ENCODE peak calls at places on chromosomes 4 and X, in five cellular contexts. N is adrenal gland, R is H1, H is fibroblast of lung, O is heart right ventricle. F is an unnamed sample.

GRCh38 chrX:57899064-57899463 is 11.2 kb downstream of the ZXDA start:
- DNase-seq in H (peak; percentile 6), N (no peak), R (no peak), O (no peak), F (no peak)

GRCh38 chrX:119573840-119574393 is 446 bp upstream of the UBE2A start:
- DNase-seq in R (no peak), N (peak; percentile 62), O (peak; percentile 34), H (peak; percentile 55), F (peak; percentile 24)

GRCh38 chr4:8913121-8913857 is 41.6 kb upstream of the HMX1 start:
- DNase-seq in N (no peak), R (no peak), O (no peak), H (no peak), F (no peak)

GRCh38 chr4:3178351-3178750 is 70.6 kb upstream of the MSANTD1 start:
- DNase-seq in O (no peak), H (no peak), N (no peak), R (no peak), F (no peak)

GRCh38 chr4:135838889-135839288 is 1637.3 kb upstream of the PABPC4L start:
- DNase-seq in R (no peak), N (no peak), O (no peak), H (peak; percentile 57), F (no peak)

GRCh38 chr4:139904406-139904805 is 238.8 kb downstream of the MGST2 start:
- DNase-seq in O (no peak), R (no peak), N (no peak), H (no peak), F (no peak)

GRCh38 chr4:79922011-79922410 is 151.0 kb downstream of the ANTXR2 start:
- DNase-seq in N (no peak), R (no peak), O (no peak), H (no peak), F (no peak)

GRCh38 chr4:185082549-185082948 is 60.5 kb upstream of the SLC25A4 start:
- DNase-seq in N (no peak), R (no peak), H (no peak), O (no peak), F (no peak)

GRCh38 chr4:1192493-1193205 is 20.3 kb upstream of the SPON2 start:
- DNase-seq in N (peak; percentile 4), R (no peak), H (no peak), O (peak; percentile 22), F (peak; percentile 50)

GRCh38 chr4:97349468-97350186 is 793.6 kb downstream of the STPG2 start:
- DNase-seq in H (no peak), R (no peak), O (no peak), N (no peak), F (no peak)

GRCh38 chr4:110268352-110268751 is 69.9 kb upstream of the ELOVL6 start:
- DNase-seq in N (no peak), H (no peak), R (no peak), O (no peak), F (no peak)

GRCh38 chr4:110268790-110269189 is 70.4 kb upstream of the ELOVL6 start:
- DNase-seq in H (no peak), O (no peak), N (no peak), R (no peak), F (no peak)

GRCh38 chr4:110266136-110266535 is 67.7 kb upstream of the ELOVL6 start:
- DNase-seq in R (no peak), N (no peak), H (no peak), O (no peak), F (no peak)

GRCh38 chr4:110260299-110260698 is 61.9 kb upstream of the ELOVL6 start:
- DNase-seq in N (no peak), R (no peak), O (no peak), H (no peak), F (no peak)

DNA sequence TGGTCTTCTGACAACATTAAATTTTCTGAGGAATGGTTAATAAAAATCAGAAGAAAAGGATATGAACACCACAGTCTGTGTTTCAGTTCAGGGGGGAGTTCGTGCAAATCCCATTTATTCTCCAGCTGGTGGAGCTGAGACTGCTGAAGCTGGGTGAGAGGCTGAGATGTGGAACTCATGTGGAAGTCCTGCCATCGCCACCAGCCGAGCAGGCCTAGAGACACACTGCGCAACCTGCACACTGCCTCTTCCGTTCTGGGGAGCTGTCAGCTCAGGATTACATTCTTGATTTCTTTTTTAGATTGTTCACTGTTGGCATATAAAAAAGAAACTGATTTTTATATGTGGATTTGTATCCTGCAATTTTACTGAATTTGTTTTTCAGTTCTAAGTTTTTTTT is 66.6 kb upstream of the ELOVL6 start:
- DNase-seq in R (no peak), N (no peak), O (no peak), H (no peak), F (no peak)
- H3K4me3 ChIP-seq in R (no peak overlapping the region), N (no peak overlapping the region), O (no peak overlapping the region), H (no peak overlapping the region), F (no peak overlapping the region)

DNA sequence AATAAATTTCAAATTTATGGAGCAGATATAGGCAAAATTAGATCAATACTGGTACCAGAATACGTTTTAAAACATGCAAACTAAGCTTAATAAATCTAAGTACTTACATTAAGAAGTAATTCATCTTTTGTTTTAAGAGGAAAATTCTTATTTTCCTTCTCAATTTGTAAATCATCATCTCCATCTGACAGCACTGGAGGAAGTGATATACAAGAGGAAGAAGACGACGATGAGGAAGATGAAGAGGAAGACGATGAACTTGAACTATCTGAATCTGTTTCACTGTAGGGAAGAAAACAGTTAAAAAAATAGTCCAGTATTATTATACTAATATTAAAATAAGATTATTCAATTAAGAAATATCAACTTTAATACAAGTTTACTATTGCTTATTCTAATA is 2.6 kb downstream of the NAF1 start:
- DNase-seq in N (no peak), H (no peak), R (no peak), O (no peak), F (no peak)
- H3K4me3 ChIP-seq in N (no peak overlapping the region), H (no peak overlapping the region), R (peak overlapping the region; percentile 1), O (no peak overlapping the region), F (no peak overlapping the region)

GRCh38 chr4:141331534-141332358 is 111.1 kb downstream of the ZNF330 start:
- DNase-seq in N (no peak), R (no peak), O (no peak), H (no peak), F (no peak)
- H3K4me3 ChIP-seq in N (no peak overlapping the region), R (no peak overlapping the region), O (peak overlapping the region; percentile 55), H (no peak overlapping the region), F (no peak overlapping the region)

GRCh38 chrX:143633530-143634372 is 2.1 kb downstream of the SLITRK4 start:
- DNase-seq in R (no peak), N (peak; percentile 16), H (no peak), O (no peak), F (peak; percentile 56)

GRCh38 chrX:143634373-143634685 is 1.6 kb downstream of the SLITRK4 start:
- DNase-seq in R (no peak), N (peak; percentile 44), H (no peak), O (no peak), F (peak; percentile 38)

GRCh38 chrX:143634701-143635442 is 1.0 kb downstream of the SLITRK4 start:
- DNase-seq in H (no peak), O (no peak), R (no peak), N (peak; percentile 32), F (peak; percentile 44)

GRCh38 chrX:143635915-143636314 is at the start of gene SLITRK4:
- DNase-seq in H (no peak), N (peak; percentile 42), O (no peak), R (peak; percentile 49), F (peak; percentile 30)

DNA sequence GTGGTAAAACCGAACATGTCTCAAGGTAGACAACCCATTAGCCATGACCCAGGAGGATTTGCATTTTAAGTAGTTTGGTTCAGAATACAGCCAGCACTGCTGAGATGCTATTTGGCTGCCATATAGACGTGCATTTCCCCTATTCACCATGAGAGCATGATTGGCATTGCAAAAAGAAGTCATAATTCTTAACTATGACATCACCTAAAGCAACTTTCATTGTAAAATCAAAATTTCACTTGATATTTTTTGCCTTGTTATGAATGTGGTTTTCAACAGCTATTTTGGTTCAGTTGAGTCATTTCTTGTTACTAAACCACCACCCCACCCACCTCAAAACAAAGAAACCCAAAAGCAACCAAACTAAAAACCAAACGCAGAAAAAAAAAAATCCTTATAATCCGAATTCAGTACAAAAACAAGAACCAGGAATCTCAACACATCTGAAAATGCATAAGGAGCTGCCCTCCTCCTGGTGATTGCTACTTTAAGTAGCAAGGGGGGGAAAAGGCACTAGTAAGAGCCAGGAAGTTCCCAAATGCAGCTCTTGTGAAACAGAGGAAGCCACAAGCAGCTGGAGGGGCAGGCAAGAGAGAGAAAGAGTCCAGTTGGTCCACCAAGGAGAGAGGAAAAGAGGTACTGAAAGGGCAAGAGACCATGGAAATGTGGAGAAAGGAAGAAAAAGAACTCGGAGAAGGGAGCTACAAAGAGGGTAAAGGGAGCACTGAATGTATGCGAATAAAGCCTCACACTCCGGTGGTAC is 3.1 kb downstream of the SLITRK4 start:
- DNase-seq in O (no peak), R (no peak), N (peak; percentile 17), H (no peak), F (no peak)
- H3K4me3 ChIP-seq in O (peak overlapping the region; percentile 55), R (peak overlapping the region; percentile 74), N (peak overlapping the region; percentile 60), H (no peak overlapping the region), F (peak overlapping the region; percentile 63)

DNA sequence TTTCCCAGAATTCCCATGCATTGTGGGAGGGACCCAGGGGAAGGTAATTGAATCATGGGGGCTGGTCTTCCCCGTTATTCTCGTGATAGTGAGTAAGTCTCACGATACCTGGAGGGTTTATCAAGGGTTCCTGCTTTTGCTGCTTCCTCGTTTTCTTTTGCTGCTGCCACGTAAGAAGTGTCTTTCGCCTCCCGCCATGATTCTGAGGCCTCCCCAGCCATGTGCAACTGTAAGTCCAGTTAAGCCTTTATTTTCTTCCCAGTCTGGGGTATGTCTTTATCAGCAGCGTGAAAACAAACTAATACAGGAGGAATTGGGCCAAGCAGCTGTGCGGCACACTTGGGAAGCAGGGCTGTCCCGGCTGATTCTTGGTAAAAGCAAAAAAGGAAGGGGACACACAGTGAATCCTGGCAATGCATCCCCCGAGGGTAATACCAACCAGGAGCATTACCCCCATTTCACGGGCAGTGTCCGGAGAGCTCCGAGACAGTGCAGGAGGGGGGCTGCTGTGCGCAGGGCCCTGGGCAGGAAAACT is 185.7 kb downstream of the AFAP1 start:
- DNase-seq in N (no peak), H (no peak), R (no peak), O (no peak), F (no peak)
- H3K4me3 ChIP-seq in N (no peak overlapping the region), H (no peak overlapping the region), R (no peak overlapping the region), O (no peak overlapping the region), F (no peak overlapping the region)

F was measured in right cardiac atrium.